ENCODE peak calls at places on chromosomes 16 and 17, in five cellular contexts. T, O, I, Q and S are unnamed samples.

GRCh38 chr16:84079664-84080063 is 37.1 kb upstream of the SLC38A8 start:
- DNase-seq in Q (no peak), T (no peak), I (no peak), O (no peak), S (no peak)

GRCh38 chr17:2710075-2710803 is 1.3 kb downstream of the CLUH start:
- DNase-seq in I (no peak), Q (no peak), O (no peak), T (no peak), S (no peak)

GRCh38 chr16:81758376-81758775 is 20.7 kb upstream of the PLCG2 start:
- DNase-seq in O (no peak), T (no peak), I (no peak), Q (peak; percentile 35), S (no peak)

GRCh38 chr16:21218135-21218534 is 6.8 kb upstream of the ZP2 start:
- DNase-seq in Q (no peak), T (no peak), I (no peak), O (no peak), S (no peak)

GRCh38 chr16:88691924-88692560 is 5.7 kb upstream of the SNAI3 start:
- DNase-seq in Q (no peak), T (no peak), O (no peak), I (no peak), S (no peak)

GRCh38 chr16:89117975-89118289 is 24.3 kb downstream of the ACSF3 start:
- DNase-seq in O (no peak), Q (no peak), T (no peak), I (no peak), S (no peak)

GRCh38 chr16:12878973-12879372 is 22.4 kb upstream of the SHISA9 start:
- DNase-seq in I (no peak), Q (no peak), T (no peak), O (no peak), S (no peak)

GRCh38 chr16:10828851-10829331 is 10.3 kb upstream of the TVP23A start:
- DNase-seq in T (no peak), Q (peak; percentile 28), I (peak; percentile 44), O (no peak), S (no peak)

GRCh38 chr16:50335198-50335958 is 33.4 kb downstream of the BRD7 start:
- DNase-seq in T (no peak), Q (peak; percentile 31), I (no peak), O (no peak), S (peak; percentile 41)

GRCh38 chr16:81528258-81528657 is 83.7 kb downstream of the CMIP start:
- DNase-seq in O (no peak), T (no peak), Q (no peak), I (no peak), S (no peak)

GRCh38 chr16:85483424-85483823 is 129.7 kb upstream of the GSE1 start:
- DNase-seq in O (no peak), Q (no peak), I (no peak), T (no peak), S (no peak)

GRCh38 chr16:74249281-74249680 is 47.3 kb upstream of the PSMD7 start:
- DNase-seq in Q (no peak), T (no peak), O (no peak), I (no peak), S (no peak)

GRCh38 chr17:35169964-35170363 is 22.3 kb downstream of the UNC45B start:
- DNase-seq in I (no peak), T (no peak), Q (no peak), O (no peak), S (no peak)

GRCh38 chr16:2180962-2181923 is 15.2 kb downstream of the CASKIN1 start:
- DNase-seq in O (no peak), Q (no peak), I (no peak), T (no peak), S (no peak)

GRCh38 chr16:53089434-53090270 is 34.9 kb downstream of the CHD9 start:
- DNase-seq in O (no peak), I (no peak), T (no peak), Q (no peak), S (no peak)

GRCh38 chr16:66937725-66938337 is 2.5 kb downstream of the CES2 start:
- DNase-seq in I (no peak), T (no peak), Q (no peak), O (no peak), S (no peak)

GRCh38 chr17:28973414-28973813 is 22.1 kb upstream of the PHF12 start:
- DNase-seq in O (no peak), T (no peak), Q (peak; percentile 40), I (no peak), S (no peak)

GRCh38 chr17:32876414-32877163 is at the start of gene MYO1D:
- DNase-seq in O (no peak), I (no peak), T (peak; percentile 46), Q (no peak), S (peak; percentile 59)

GRCh38 chr17:48577946-48578615 is at the start of gene HOXB4:
- DNase-seq in Q (no peak), T (peak; percentile 48), I (peak; percentile 25), O (no peak), S (peak; percentile 64)

GRCh38 chr17:80871341-80871740 is 120.3 kb upstream of the CHMP6 start:
- DNase-seq in T (no peak), Q (no peak), O (no peak), I (no peak), S (no peak)

GRCh38 chr17:40675905-40676304 is 10.9 kb upstream of the KRT222 start:
- DNase-seq in Q (no peak), T (no peak), I (no peak), O (no peak), S (no peak)

GRCh38 chr16:76777721-76778120 is 413.3 kb upstream of the MON1B start:
- DNase-seq in T (no peak), O (no peak), Q (no peak), I (no peak), S (no peak)

GRCh38 chr16:70696952-70697600 is 11.2 kb upstream of the MTSS2 start:
- DNase-seq in Q (no peak), I (no peak), T (no peak), O (no peak), S (no peak)

GRCh38 chr16:50448522-50448921 is 79.7 kb upstream of the BRD7 start:
- DNase-seq in T (no peak), O (no peak), I (no peak), Q (no peak), S (no peak)

GRCh38 chr17:4862720-4863119 is 29.6 kb downstream of the MINK1 start:
- DNase-seq in O (no peak), I (no peak), Q (no peak), T (no peak), S (no peak)

GRCh38 chr17:40111221-40112128 is 10.3 kb upstream of the MSL1 start:
- DNase-seq in O (no peak), I (peak; percentile 78), T (no peak), Q (peak; percentile 77), S (peak; percentile 53)

GRCh38 chr17:65001409-65002045 is 55.0 kb downstream of the GNA13 start:
- DNase-seq in Q (no peak), I (no peak), O (no peak), T (no peak), S (no peak)

GRCh38 chr17:27236710-27237315 is 57.1 kb upstream of the WSB1 start:
- DNase-seq in I (peak; percentile 68), T (peak; percentile 40), O (no peak), Q (peak; percentile 67), S (peak; percentile 63)

GRCh38 chr17:56887552-56888467 is 26.0 kb downstream of the TRIM25 start:
- DNase-seq in O (no peak), Q (no peak), T (no peak), I (no peak), S (no peak)

GRCh38 chr16:4071686-4072561 is 44.3 kb downstream of the ADCY9 start:
- DNase-seq in T (no peak), I (no peak), O (no peak), Q (no peak), S (no peak)

GRCh38 chr17:41340934-41341861 is 9.4 kb downstream of the KRT33A start:
- DNase-seq in O (no peak), I (no peak), T (no peak), Q (no peak), S (peak; percentile 75)

GRCh38 chr16:54431041-54431996 is 144.7 kb upstream of the IRX3 start:
- DNase-seq in T (no peak), I (no peak), O (no peak), Q (no peak), S (no peak)

GRCh38 chr16:82631701-82632685 is 5.2 kb downstream of the CDH13 start:
- DNase-seq in Q (no peak), O (no peak), T (no peak), I (no peak), S (no peak)

GRCh38 chr17:49616546-49617205 is 41.0 kb downstream of the NXPH3 start:
- DNase-seq in I (no peak), Q (no peak), O (no peak), T (no peak), S (no peak)

GRCh38 chr17:14004927-14005630 is 64.2 kb upstream of the COX10 start:
- DNase-seq in O (no peak), I (no peak), T (no peak), Q (no peak), S (no peak)

GRCh38 chr17:78242024-78242742 is 10.8 kb downstream of the TMEM235 start:
- DNase-seq in O (no peak), T (no peak), Q (no peak), I (peak; percentile 30), S (no peak)

GRCh38 chr17:67248291-67248690 is 3.3 kb upstream of the HELZ start:
- DNase-seq in I (no peak), T (no peak), O (no peak), Q (no peak), S (no peak)

GRCh38 chr16:89115216-89115949 is 21.7 kb downstream of the ACSF3 start:
- DNase-seq in O (peak; percentile 58), I (no peak), T (peak; percentile 66), Q (peak; percentile 65), S (peak; percentile 86)

GRCh38 chr16:19583665-19584300 is 28.3 kb downstream of the VPS35L start:
- DNase-seq in I (no peak), O (no peak), Q (peak; percentile 47), T (no peak), S (peak; percentile 23)

GRCh38 chr17:28807925-28808641 is 34.5 kb downstream of the FAM222B start:
- DNase-seq in I (peak; percentile 17), O (no peak), T (no peak), Q (peak; percentile 76), S (no peak)